ENCODE peak calls at places on chromosomes 12 and 14, in six cellular contexts. One of them, this sample, is unnamed.

GRCh38 chr12:91099373-91099772 is 11.9 kb downstream of the LUM start:
- DNase-seq in nephron progenitor cell: no peak
- DNase-seq in mucosa of descending colon: no peak
- DNase-seq in IMR-90: no peak
- DNase-seq in thyroid gland: no peak
- DNase-seq in astrocyte of the spinal cord: no peak
- DNase-seq in this sample: no peak

GRCh38 chr14:70988452-70988851 is 81.2 kb downstream of the PCNX1 start:
- DNase-seq in mucosa of descending colon: no peak
- DNase-seq in IMR-90: no peak
- DNase-seq in thyroid gland: no peak
- DNase-seq in nephron progenitor cell: no peak
- DNase-seq in astrocyte of the spinal cord: no peak
- DNase-seq in this sample: peak; percentile 27

GRCh38 chr12:93229494-93230310 is 148.0 kb upstream of the NUDT4 start:
- DNase-seq in mucosa of descending colon: no peak
- DNase-seq in thyroid gland: no peak
- DNase-seq in nephron progenitor cell: no peak
- DNase-seq in astrocyte of the spinal cord: peak; percentile 62
- DNase-seq in IMR-90: peak; percentile 96
- DNase-seq in this sample: no peak

GRCh38 chr14:56004807-56005579 is 113.2 kb upstream of the PELI2 start:
- DNase-seq in IMR-90: peak; percentile 77
- DNase-seq in nephron progenitor cell: no peak
- DNase-seq in mucosa of descending colon: peak; percentile 72
- DNase-seq in thyroid gland: peak; percentile 20
- DNase-seq in astrocyte of the spinal cord: peak; percentile 85
- DNase-seq in this sample: no peak

GRCh38 chr12:124296295-124296915 is 1.5 kb downstream of the RFLNA start:
- DNase-seq in IMR-90: no peak
- DNase-seq in astrocyte of the spinal cord: no peak
- DNase-seq in mucosa of descending colon: peak; percentile 91
- DNase-seq in thyroid gland: no peak
- DNase-seq in nephron progenitor cell: no peak
- DNase-seq in this sample: peak; percentile 20

GRCh38 chr14:101465795-101466448 is 95.4 kb upstream of the DIO3 start:
- DNase-seq in IMR-90: no peak
- DNase-seq in astrocyte of the spinal cord: no peak
- DNase-seq in nephron progenitor cell: no peak
- DNase-seq in mucosa of descending colon: no peak
- DNase-seq in thyroid gland: no peak
- DNase-seq in this sample: no peak

GRCh38 chr12:22121224-22121623 is 75.2 kb downstream of the CMAS start:
- DNase-seq in thyroid gland: peak; percentile 18
- DNase-seq in astrocyte of the spinal cord: no peak
- DNase-seq in nephron progenitor cell: no peak
- DNase-seq in mucosa of descending colon: peak; percentile 35
- DNase-seq in IMR-90: no peak
- DNase-seq in this sample: no peak

GRCh38 chr14:74535756-74536325 is 42.3 kb downstream of the ISCA2 start:
- DNase-seq in IMR-90: no peak
- DNase-seq in thyroid gland: no peak
- DNase-seq in nephron progenitor cell: no peak
- DNase-seq in mucosa of descending colon: no peak
- DNase-seq in astrocyte of the spinal cord: no peak
- DNase-seq in this sample: no peak

GRCh38 chr12:95118788-95119179 is 45.4 kb upstream of the NR2C1 start:
- DNase-seq in mucosa of descending colon: no peak
- DNase-seq in IMR-90: peak; percentile 24
- DNase-seq in nephron progenitor cell: no peak
- DNase-seq in astrocyte of the spinal cord: no peak
- DNase-seq in thyroid gland: peak; percentile 67
- DNase-seq in this sample: no peak

GRCh38 chr14:68139466-68140110 is 320.0 kb downstream of the RAD51B start:
- DNase-seq in thyroid gland: no peak
- DNase-seq in IMR-90: no peak
- DNase-seq in mucosa of descending colon: no peak
- DNase-seq in nephron progenitor cell: no peak
- DNase-seq in astrocyte of the spinal cord: no peak
- DNase-seq in this sample: no peak

GRCh38 chr12:78887008-78887407 is 22.4 kb downstream of the SYT1 start:
- DNase-seq in nephron progenitor cell: no peak
- DNase-seq in mucosa of descending colon: no peak
- DNase-seq in astrocyte of the spinal cord: peak; percentile 84
- DNase-seq in IMR-90: peak; percentile 80
- DNase-seq in thyroid gland: no peak
- DNase-seq in this sample: no peak

GRCh38 chr14:40920380-40920779 is 686.3 kb upstream of the LRFN5 start:
- DNase-seq in thyroid gland: no peak
- DNase-seq in mucosa of descending colon: no peak
- DNase-seq in IMR-90: no peak
- DNase-seq in astrocyte of the spinal cord: no peak
- DNase-seq in nephron progenitor cell: no peak
- DNase-seq in this sample: no peak

GRCh38 chr12:89243786-89244185 is 108.5 kb downstream of the DUSP6 start:
- DNase-seq in nephron progenitor cell: no peak
- DNase-seq in thyroid gland: no peak
- DNase-seq in astrocyte of the spinal cord: no peak
- DNase-seq in IMR-90: peak; percentile 47
- DNase-seq in mucosa of descending colon: no peak
- DNase-seq in this sample: no peak

GRCh38 chr14:33068626-33069025 is 129.9 kb downstream of the NPAS3 start:
- DNase-seq in IMR-90: no peak
- DNase-seq in mucosa of descending colon: no peak
- DNase-seq in astrocyte of the spinal cord: peak; percentile 63
- DNase-seq in thyroid gland: no peak
- DNase-seq in nephron progenitor cell: no peak
- DNase-seq in this sample: no peak

GRCh38 chr14:90305176-90305601 is 26.6 kb downstream of the NRDE2 start:
- DNase-seq in astrocyte of the spinal cord: no peak
- DNase-seq in IMR-90: no peak
- DNase-seq in mucosa of descending colon: no peak
- DNase-seq in thyroid gland: no peak
- DNase-seq in nephron progenitor cell: no peak
- DNase-seq in this sample: no peak

GRCh38 chr12:21221778-21222177 is 90.8 kb downstream of the SLCO1B1 start:
- DNase-seq in nephron progenitor cell: no peak
- DNase-seq in astrocyte of the spinal cord: no peak
- DNase-seq in thyroid gland: no peak
- DNase-seq in IMR-90: no peak
- DNase-seq in mucosa of descending colon: no peak
- DNase-seq in this sample: no peak

GRCh38 chr12:57063991-57064725 is 14.2 kb upstream of the MYO1A start:
- DNase-seq in IMR-90: peak; percentile 41
- DNase-seq in astrocyte of the spinal cord: no peak
- DNase-seq in nephron progenitor cell: no peak
- DNase-seq in mucosa of descending colon: no peak
- DNase-seq in thyroid gland: no peak
- DNase-seq in this sample: no peak

GRCh38 chr14:105066285-105067071 is 1.2 kb upstream of the GPR132 start:
- DNase-seq in thyroid gland: no peak
- DNase-seq in mucosa of descending colon: no peak
- DNase-seq in astrocyte of the spinal cord: no peak
- DNase-seq in IMR-90: no peak
- DNase-seq in nephron progenitor cell: no peak
- DNase-seq in this sample: no peak

GRCh38 chr12:4439736-4440135 is 5.9 kb downstream of the FGF6 start:
- DNase-seq in thyroid gland: no peak
- DNase-seq in IMR-90: no peak
- DNase-seq in nephron progenitor cell: no peak
- DNase-seq in mucosa of descending colon: no peak
- DNase-seq in astrocyte of the spinal cord: no peak
- DNase-seq in this sample: no peak

GRCh38 chr14:34113051-34113511 is 162.2 kb upstream of the EGLN3 start:
- DNase-seq in astrocyte of the spinal cord: peak; percentile 3
- DNase-seq in mucosa of descending colon: no peak
- DNase-seq in IMR-90: peak; percentile 31
- DNase-seq in thyroid gland: no peak
- DNase-seq in nephron progenitor cell: no peak
- DNase-seq in this sample: no peak

GRCh38 chr12:60308366-60309000 is 712.7 kb downstream of the SLC16A7 start:
- DNase-seq in mucosa of descending colon: no peak
- DNase-seq in thyroid gland: no peak
- DNase-seq in IMR-90: peak; percentile 30
- DNase-seq in nephron progenitor cell: no peak
- DNase-seq in astrocyte of the spinal cord: no peak
- DNase-seq in this sample: no peak

GRCh38 chr12:122921917-122922316 is 26.0 kb upstream of the VPS37B start:
- DNase-seq in thyroid gland: no peak
- DNase-seq in astrocyte of the spinal cord: no peak
- DNase-seq in nephron progenitor cell: no peak
- DNase-seq in mucosa of descending colon: peak; percentile 55
- DNase-seq in IMR-90: no peak
- DNase-seq in this sample: no peak

GRCh38 chr14:104660597-104660996 is 28.8 kb upstream of the INF2 start:
- DNase-seq in astrocyte of the spinal cord: no peak
- DNase-seq in nephron progenitor cell: no peak
- DNase-seq in mucosa of descending colon: peak; percentile 25
- DNase-seq in IMR-90: no peak
- DNase-seq in thyroid gland: no peak
- DNase-seq in this sample: no peak

GRCh38 chr12:25459541-25459951 is 93.5 kb downstream of the LMNTD1 start:
- DNase-seq in nephron progenitor cell: no peak
- DNase-seq in astrocyte of the spinal cord: no peak
- DNase-seq in mucosa of descending colon: no peak
- DNase-seq in thyroid gland: no peak
- DNase-seq in IMR-90: no peak
- DNase-seq in this sample: no peak

GRCh38 chr14:26636571-26636970 is 38.7 kb upstream of the NOVA1 start:
- DNase-seq in IMR-90: no peak
- DNase-seq in astrocyte of the spinal cord: no peak
- DNase-seq in mucosa of descending colon: no peak
- DNase-seq in thyroid gland: no peak
- DNase-seq in nephron progenitor cell: no peak
- DNase-seq in this sample: no peak

GRCh38 chr14:96797188-96797942 is at the start of gene VRK1:
- DNase-seq in IMR-90: peak; percentile 93
- DNase-seq in thyroid gland: peak; percentile 97
- DNase-seq in nephron progenitor cell: peak; percentile 97
- DNase-seq in mucosa of descending colon: peak; percentile 98
- DNase-seq in astrocyte of the spinal cord: peak; percentile 98
- DNase-seq in this sample: peak; percentile 99
- TF ChIP-seq CTCF in IMR-90: no peak
- TF ChIP-seq CTCF in thyroid gland: no peak
- TF ChIP-seq CTCF in nephron progenitor cell: no peak
- TF ChIP-seq CTCF in mucosa of descending colon: no peak
- TF ChIP-seq CTCF in astrocyte of the spinal cord: no peak
- TF ChIP-seq CTCF in this sample: no peak

GRCh38 chr14:24211311-24211710 is 2.0 kb downstream of the CHMP4A start:
- DNase-seq in astrocyte of the spinal cord: no peak
- DNase-seq in thyroid gland: no peak
- DNase-seq in IMR-90: no peak
- DNase-seq in mucosa of descending colon: no peak
- DNase-seq in nephron progenitor cell: no peak
- DNase-seq in this sample: no peak

GRCh38 chr14:24216345-24216699 is 456 bp upstream of the MDP1 start:
- DNase-seq in IMR-90: no peak
- DNase-seq in thyroid gland: no peak
- DNase-seq in mucosa of descending colon: no peak
- DNase-seq in nephron progenitor cell: no peak
- DNase-seq in astrocyte of the spinal cord: no peak
- DNase-seq in this sample: no peak

GRCh38 chr14:24215495-24216344 is at the start of gene MDP1:
- DNase-seq in thyroid gland: peak; percentile 86
- DNase-seq in nephron progenitor cell: peak; percentile 80
- DNase-seq in astrocyte of the spinal cord: peak; percentile 89
- DNase-seq in mucosa of descending colon: peak; percentile 91
- DNase-seq in IMR-90: peak; percentile 83
- DNase-seq in this sample: peak; percentile 87

GRCh38 chr14:24213866-24214652 is 771 bp upstream of the CHMP4A start:
- DNase-seq in nephron progenitor cell: no peak
- DNase-seq in IMR-90: no peak
- DNase-seq in thyroid gland: no peak
- DNase-seq in mucosa of descending colon: no peak
- DNase-seq in astrocyte of the spinal cord: no peak
- DNase-seq in this sample: no peak

GRCh38 chr14:24212924-24213865 is at the start of gene CHMP4A:
- DNase-seq in astrocyte of the spinal cord: peak; percentile 99
- DNase-seq in mucosa of descending colon: peak; percentile 97
- DNase-seq in IMR-90: peak; percentile 99
- DNase-seq in nephron progenitor cell: peak; percentile 93
- DNase-seq in thyroid gland: peak; percentile 98
- DNase-seq in this sample: peak; percentile 98
- TF ChIP-seq CTCF in astrocyte of the spinal cord: peak; percentile 15
- TF ChIP-seq CTCF in mucosa of descending colon: no peak
- TF ChIP-seq CTCF in IMR-90: peak; percentile 30
- TF ChIP-seq CTCF in nephron progenitor cell: no peak
- TF ChIP-seq CTCF in thyroid gland: no peak
- TF ChIP-seq CTCF in this sample: no peak

GRCh38 chr14:21987937-21988336 is 314.3 kb upstream of the OR4E1 start:
- DNase-seq in mucosa of descending colon: no peak
- DNase-seq in nephron progenitor cell: peak; percentile 15
- DNase-seq in astrocyte of the spinal cord: peak; percentile 3
- DNase-seq in thyroid gland: no peak
- DNase-seq in IMR-90: peak; percentile 12
- DNase-seq in this sample: no peak

GRCh38 chr14:21991130-21991529 is 317.5 kb upstream of the OR4E1 start:
- DNase-seq in mucosa of descending colon: no peak
- DNase-seq in nephron progenitor cell: no peak
- DNase-seq in thyroid gland: no peak
- DNase-seq in IMR-90: no peak
- DNase-seq in astrocyte of the spinal cord: no peak
- DNase-seq in this sample: no peak

GRCh38 chr14:21988413-21988812 is 314.8 kb upstream of the OR4E1 start:
- DNase-seq in astrocyte of the spinal cord: no peak
- DNase-seq in nephron progenitor cell: no peak
- DNase-seq in IMR-90: no peak
- DNase-seq in mucosa of descending colon: no peak
- DNase-seq in thyroid gland: no peak
- DNase-seq in this sample: no peak

GRCh38 chr14:21989090-21989489 is 315.5 kb upstream of the OR4E1 start:
- DNase-seq in thyroid gland: no peak
- DNase-seq in nephron progenitor cell: no peak
- DNase-seq in mucosa of descending colon: no peak
- DNase-seq in astrocyte of the spinal cord: no peak
- DNase-seq in IMR-90: no peak
- DNase-seq in this sample: no peak

DNA sequence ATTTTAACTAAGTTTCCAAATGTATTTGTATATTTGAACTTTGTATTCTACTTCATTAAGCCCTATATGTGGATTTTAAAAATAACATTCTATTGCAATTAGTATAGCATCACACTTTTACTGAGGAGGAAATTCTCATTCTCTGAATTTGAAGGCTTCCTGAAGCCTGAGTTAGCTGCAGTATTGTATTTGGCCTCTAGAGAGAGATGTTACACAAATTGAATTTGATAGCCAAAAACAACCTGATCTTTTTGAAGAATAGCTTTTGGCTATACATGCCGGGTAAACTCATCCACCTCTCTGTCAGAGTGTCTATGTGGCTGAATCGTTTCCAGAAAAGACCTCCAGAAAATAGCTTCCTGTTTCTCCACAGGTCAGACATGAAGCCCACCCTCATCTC is 316.5 kb upstream of the OR4E1 start:
- DNase-seq in astrocyte of the spinal cord: no peak
- DNase-seq in nephron progenitor cell: no peak
- DNase-seq in thyroid gland: no peak
- DNase-seq in mucosa of descending colon: no peak
- DNase-seq in IMR-90: no peak
- DNase-seq in this sample: no peak
- TF ChIP-seq CTCF in astrocyte of the spinal cord: peak; percentile 35
- TF ChIP-seq CTCF in nephron progenitor cell: peak; percentile 49
- TF ChIP-seq CTCF in thyroid gland: peak; percentile 16
- TF ChIP-seq CTCF in mucosa of descending colon: no peak
- TF ChIP-seq CTCF in IMR-90: peak; percentile 28
- TF ChIP-seq CTCF in this sample: peak; percentile 66

GRCh38 chr14:93792391-93792790 is 4.1 kb upstream of the PRIMA1 start:
- DNase-seq in mucosa of descending colon: no peak
- DNase-seq in nephron progenitor cell: no peak
- DNase-seq in thyroid gland: no peak
- DNase-seq in astrocyte of the spinal cord: no peak
- DNase-seq in IMR-90: no peak
- DNase-seq in this sample: no peak
- TF ChIP-seq CTCF in mucosa of descending colon: no peak
- TF ChIP-seq CTCF in nephron progenitor cell: no peak
- TF ChIP-seq CTCF in thyroid gland: no peak
- TF ChIP-seq CTCF in astrocyte of the spinal cord: no peak
- TF ChIP-seq CTCF in IMR-90: no peak
- TF ChIP-seq CTCF in this sample: no peak